ENCODE peak calls at places on chromosomes 11 and 22, in seven cellular contexts. B, R, P, K, L, F and O are unnamed samples.

GRCh38 chr11:1555713-1556153 is 16.3 kb downstream of the DUSP8 start:
- DNase-seq in B (no peak), R (no peak), P (peak), K (no peak), L (no peak), F (no peak), O (no peak)

GRCh38 chr22:44186737-44187136 is 6.0 kb downstream of the PARVG start:
- DNase-seq in B (no peak), R (no peak), P (no peak), K (no peak), L (no peak), F (no peak), O (no peak)

GRCh38 chr22:22955866-22956535 is 68.4 kb downstream of the IGLL5 start:
- DNase-seq in B (peak), R (peak), P (no peak), K (peak), L (no peak), F (peak), O (no peak)

GRCh38 chr22:39130892-39131855 is 21.3 kb downstream of the CBX7 start:
- DNase-seq in B (no peak), R (no peak), P (no peak), K (no peak), L (no peak), F (peak), O (peak)

GRCh38 chr11:132549001-132549400 is 983.3 kb downstream of the OPCML start:
- DNase-seq in B (no peak), R (no peak), P (no peak), K (no peak), L (no peak), F (no peak), O (no peak)

GRCh38 chr11:101583180-101584128 is at the start of gene TRPC6:
- DNase-seq in B (no peak), R (no peak), P (peak), K (peak), L (no peak), F (peak), O (no peak)

GRCh38 chr11:66289548-66290331 is 797 bp upstream of the YIF1A start:
- DNase-seq in B (peak), R (peak), P (peak), K (no peak), L (peak), F (peak), O (peak)

GRCh38 chr11:26753738-26754504 is 32.1 kb upstream of the SLC5A12 start:
- DNase-seq in B (no peak), R (no peak), P (no peak), K (peak), L (peak), F (peak), O (no peak)

GRCh38 chr22:39905686-39906085 is 4.8 kb downstream of the GRAP2 start:
- DNase-seq in B (no peak), R (no peak), P (no peak), K (no peak), L (no peak), F (no peak), O (no peak)

GRCh38 chr22:47000888-47001287 is 238.4 kb downstream of the TBC1D22A start:
- DNase-seq in B (no peak), R (no peak), P (no peak), K (no peak), L (no peak), F (no peak), O (no peak)

GRCh38 chr22:23841292-23841691 is 2.5 kb upstream of the DERL3 start:
- DNase-seq in B (no peak), R (no peak), P (no peak), K (no peak), L (no peak), F (no peak), O (no peak)

GRCh38 chr22:20116376-20116950 is 559 bp downstream of the RANBP1 start:
- DNase-seq in B (no peak), R (no peak), P (no peak), K (no peak), L (no peak), F (no peak), O (no peak)

GRCh38 chr11:126840201-126840886 is 160.2 kb downstream of the KIRREL3 start:
- DNase-seq in B (no peak), R (no peak), P (no peak), K (peak), L (no peak), F (peak), O (no peak)

GRCh38 chr11:90465553-90465952 is 242.7 kb upstream of the CHORDC1 start:
- DNase-seq in B (no peak), R (no peak), P (no peak), K (no peak), L (no peak), F (no peak), O (no peak)

GRCh38 chr11:16000065-16000464 is 356.3 kb downstream of the SOX6 start:
- DNase-seq in B (no peak), R (no peak), P (no peak), K (peak), L (no peak), F (peak), O (no peak)

GRCh38 chr11:2314525-2315394 is 12.9 kb downstream of the TSPAN32 start:
- DNase-seq in B (no peak), R (no peak), P (peak), K (peak), L (no peak), F (peak), O (no peak)

GRCh38 chr11:6200975-6201374 is 2.0 kb downstream of the OR52W1 start:
- DNase-seq in B (no peak), R (no peak), P (no peak), K (no peak), L (peak), F (no peak), O (no peak)

GRCh38 chr22:45757068-45757467 is 85.4 kb downstream of the ATXN10 start:
- DNase-seq in B (no peak), R (no peak), P (no peak), K (no peak), L (no peak), F (peak), O (no peak)